ENCODE peak calls at places on chromosomes 7 and 10, in five cellular contexts. E, H, Q, U and X are unnamed samples.

GRCh38 chr7:39306028-39306570 is 260.1 kb upstream of the YAE1 start:
- DNase-seq in E (no peak), H (no peak), Q (no peak), U (no peak), X (no peak)

GRCh38 chr7:149662591-149663095 is 110.7 kb downstream of the ZNF467 start:
- DNase-seq in E (peak), H (peak), Q (peak), U (peak), X (peak)

GRCh38 chr7:143320620-143321019 is 4.7 kb downstream of the CLCN1 start:
- DNase-seq in E (no peak), H (no peak), Q (no peak), U (no peak), X (peak)

GRCh38 chr10:87038786-87039185 is 18.7 kb downstream of the FAM25A start:
- DNase-seq in E (peak), H (no peak), Q (no peak), U (no peak), X (peak)

GRCh38 chr7:77538186-77538907 is 1.3 kb downstream of the PTPN12 start:
- DNase-seq in E (peak), H (peak), Q (peak), U (peak), X (peak)

GRCh38 chr10:129935861-129936140 is 28.3 kb downstream of the EBF3 start:
- DNase-seq in E (no peak), H (no peak), Q (no peak), U (no peak), X (no peak)

GRCh38 chr7:23333671-23334246 is 34.6 kb downstream of the MALSU1 start:
- DNase-seq in E (peak), H (no peak), Q (peak), U (no peak), X (no peak)

GRCh38 chr10:69629897-69630650 is at the start of gene FAM241B:
- DNase-seq in E (peak), H (peak), Q (peak), U (peak), X (peak)

GRCh38 chr7:84337386-84337785 is 142.8 kb upstream of the SEMA3A start:
- DNase-seq in E (peak), H (no peak), Q (no peak), U (no peak), X (no peak)

GRCh38 chr10:69813632-69814031 is 11.9 kb downstream of the COL13A1 start:
- DNase-seq in E (no peak), H (no peak), Q (no peak), U (no peak), X (no peak)

GRCh38 chr10:86535057-86535882 is 13.7 kb upstream of the WAPL start:
- DNase-seq in E (no peak), H (peak), Q (peak), U (no peak), X (peak)

GRCh38 chr10:6053816-6054581 is 8.2 kb downstream of the IL2RA start:
- DNase-seq in E (no peak), H (peak), Q (no peak), U (no peak), X (peak)

GRCh38 chr7:66150471-66150870 is 35.8 kb downstream of the CRCP start:
- DNase-seq in E (no peak), H (peak), Q (no peak), U (no peak), X (peak)

GRCh38 chr10:84337199-84337598 is 8.8 kb downstream of the CCSER2 start:
- DNase-seq in E (peak), H (no peak), Q (no peak), U (no peak), X (no peak)

GRCh38 chr7:151125459-151125834 is 39.2 kb downstream of the AGAP3 start:
- DNase-seq in E (no peak), H (no peak), Q (no peak), U (peak), X (peak)

GRCh38 chr7:38840736-38841460 is 68.1 kb downstream of the VPS41 start:
- DNase-seq in E (peak), H (no peak), Q (no peak), U (no peak), X (no peak)

GRCh38 chr7:19091871-19092270 is 25.6 kb downstream of the TWIST1 start:
- DNase-seq in E (no peak), H (no peak), Q (no peak), U (no peak), X (no peak)

GRCh38 chr7:24727165-24728120 is 29.8 kb downstream of the GSDME start:
- DNase-seq in E (no peak), H (no peak), Q (no peak), U (no peak), X (no peak)

GRCh38 chr10:130368761-130369560 is 232.8 kb downstream of the GLRX3 start:
- DNase-seq in E (no peak), H (no peak), Q (no peak), U (no peak), X (no peak)

GRCh38 chr10:73096041-73096451 is 620 bp downstream of the P4HA1 start:
- DNase-seq in E (peak), H (peak), Q (peak), U (peak), X (peak)

GRCh38 chr10:50417486-50417905 is 166.2 kb upstream of the ASAH2 start:
- DNase-seq in E (no peak), H (no peak), Q (peak), U (no peak), X (no peak)

GRCh38 chr7:131008840-131009651 is 275.0 kb upstream of the KLF14 start:
- DNase-seq in E (no peak), H (no peak), Q (no peak), U (no peak), X (no peak)

GRCh38 chr10:104028146-104028545 is 57.5 kb downstream of the COL17A1 start:
- DNase-seq in E (peak), H (no peak), Q (peak), U (no peak), X (no peak)

GRCh38 chr7:44148961-44149550 is 7.9 kb upstream of the MYL7 start:
- DNase-seq in E (no peak), H (no peak), Q (no peak), U (no peak), X (no peak)

GRCh38 chr10:75284097-75284485 is 48.3 kb upstream of the COMTD1 start:
- DNase-seq in E (no peak), H (no peak), Q (no peak), U (no peak), X (no peak)

GRCh38 chr7:143936087-143937009 is 1.3 kb downstream of the OR2F2 start:
- DNase-seq in E (peak), H (no peak), Q (no peak), U (peak), X (no peak)

GRCh38 chr7:45617166-45617565 is 43.0 kb downstream of the ADCY1 start:
- DNase-seq in E (no peak), H (no peak), Q (no peak), U (no peak), X (no peak)

GRCh38 chr7:143002856-143003255 is 24.1 kb downstream of the OR9A2 start:
- DNase-seq in E (no peak), H (peak), Q (no peak), U (no peak), X (peak)

GRCh38 chr10:121411006-121411405 is 187.2 kb downstream of the FGFR2 start:
- DNase-seq in E (no peak), H (no peak), Q (no peak), U (no peak), X (no peak)

GRCh38 chr7:26083113-26083512 is 68.9 kb upstream of the NFE2L3 start:
- DNase-seq in E (peak), H (no peak), Q (no peak), U (no peak), X (no peak)

GRCh38 chr7:140403878-140404564 is at the start of gene RAB19:
- DNase-seq in E (peak), H (peak), Q (no peak), U (no peak), X (peak)

GRCh38 chr10:33698028-33698427 is 363.6 kb upstream of the NRP1 start:
- DNase-seq in E (no peak), H (no peak), Q (no peak), U (no peak), X (no peak)

GRCh38 chr7:1064581-1064980 is 20.2 kb downstream of the GPR146 start:
- DNase-seq in E (no peak), H (no peak), Q (no peak), U (no peak), X (no peak)

GRCh38 chr7:107838024-107838423 is 35.0 kb upstream of the SLC26A3 start:
- DNase-seq in E (no peak), H (no peak), Q (no peak), U (no peak), X (no peak)

GRCh38 chr7:35553498-35553897 is 141.4 kb downstream of the HERPUD2 start:
- DNase-seq in E (no peak), H (no peak), Q (no peak), U (no peak), X (no peak)

GRCh38 chr10:44968887-44969400 is 9.3 kb downstream of the RASSF4 start:
- DNase-seq in E (no peak), H (no peak), Q (no peak), U (no peak), X (no peak)

GRCh38 chr10:103695584-103696005 is 159.8 kb downstream of the SH3PXD2A start:
- DNase-seq in E (no peak), H (no peak), Q (no peak), U (no peak), X (peak)